ENCODE peak calls at places on chromosomes 13 and 19, in seven cellular contexts. X is RWPE1, I is testis, K is fibroblast of the aortic adventitia, A is left ventricle myocardium inferior, H is fibroblast of pulmonary artery, T is foreskin fibroblast. Y is an unnamed sample.

GRCh38 chr19:45254044-45254531 is 3.0 kb downstream of the MARK4 start:
- DNase-seq in X (no peak), I (no peak), K (no peak), A (no peak), H (no peak), T (no peak), Y (no peak)

GRCh38 chr19:15263361-15263985 is 31.2 kb upstream of the EPHX3 start:
- DNase-seq in X (no peak), I (no peak), K (no peak), A (no peak), H (no peak), T (no peak), Y (no peak)

GRCh38 chr19:6092329-6093286 is 17.7 kb downstream of the RFX2 start:
- DNase-seq in X (peak), I (peak), K (peak), A (peak), H (peak), T (peak), Y (no peak)

GRCh38 chr13:82878536-82878935 is 1003.7 kb downstream of the SLITRK1 start:
- DNase-seq in X (peak), I (no peak), K (no peak), A (no peak), H (no peak), T (peak), Y (no peak)

GRCh38 chr13:44181938-44182337 is 191.7 kb upstream of the SERP2 start:
- DNase-seq in X (peak), I (no peak), K (no peak), A (no peak), H (no peak), T (no peak), Y (no peak)

GRCh38 chr19:3283886-3284657 is 59.6 kb downstream of the CELF5 start:
- DNase-seq in X (no peak), I (no peak), K (no peak), A (no peak), H (no peak), T (no peak), Y (no peak)

GRCh38 chr13:85974604-85975366 is 175.6 kb upstream of the SLITRK6 start:
- DNase-seq in X (peak), I (no peak), K (no peak), A (no peak), H (peak), T (no peak), Y (no peak)

GRCh38 chr19:49339364-49340068 is 4.3 kb downstream of the CD37 start:
- DNase-seq in X (peak), I (peak), K (peak), A (peak), H (peak), T (peak), Y (peak)

GRCh38 chr13:83117046-83117445 is 765.2 kb downstream of the SLITRK1 start:
- DNase-seq in X (no peak), I (no peak), K (no peak), A (no peak), H (no peak), T (no peak), Y (no peak)

GRCh38 chr19:14347999-14348889 is 33.0 kb upstream of the ADGRE5 start:
- DNase-seq in X (peak), I (peak), K (peak), A (peak), H (peak), T (peak), Y (peak)

GRCh38 chr13:41053384-41053826 is 7.9 kb upstream of the WBP4 start:
- DNase-seq in X (no peak), I (no peak), K (peak), A (no peak), H (peak), T (peak), Y (peak)

GRCh38 chr19:3585301-3586123 is at the start of gene GIPC3:
- DNase-seq in X (no peak), I (no peak), K (no peak), A (no peak), H (no peak), T (no peak), Y (peak)

GRCh38 chr13:94609196-94609595 is 7.5 kb downstream of the GPR180 start:
- DNase-seq in X (no peak), I (no peak), K (no peak), A (no peak), H (no peak), T (no peak), Y (no peak)

GRCh38 chr19:6362351-6362801 is 1.0 kb downstream of the CLPP start:
- DNase-seq in X (no peak), I (no peak), K (no peak), A (no peak), H (no peak), T (peak), Y (no peak)

GRCh38 chr19:13978306-13978705 is 26.0 kb downstream of the DCAF15 start:
- DNase-seq in X (peak), I (peak), K (no peak), A (peak), H (peak), T (peak), Y (no peak)

GRCh38 chr13:85313761-85314503 is 485.3 kb downstream of the SLITRK6 start:
- DNase-seq in X (peak), I (no peak), K (no peak), A (no peak), H (no peak), T (peak), Y (no peak)

GRCh38 chr13:47326061-47326460 is 429.2 kb upstream of the HTR2A start:
- DNase-seq in X (no peak), I (no peak), K (peak), A (no peak), H (peak), T (peak), Y (no peak)

GRCh38 chr19:10634430-10634829 is 9.1 kb downstream of the SLC44A2 start:
- DNase-seq in X (no peak), I (no peak), K (no peak), A (no peak), H (no peak), T (no peak), Y (no peak)

GRCh38 chr19:43720936-43721335 is 5.1 kb downstream of the IRGC start:
- DNase-seq in X (no peak), I (no peak), K (no peak), A (no peak), H (no peak), T (peak), Y (no peak)

GRCh38 chr19:4114181-4114580 is 9.7 kb downstream of the MAP2K2 start:
- DNase-seq in X (no peak), I (no peak), K (no peak), A (no peak), H (no peak), T (no peak), Y (no peak)

GRCh38 chr13:106176103-106176502 is 359.4 kb downstream of the EFNB2 start:
- DNase-seq in X (no peak), I (no peak), K (no peak), A (no peak), H (peak), T (peak), Y (no peak)

GRCh38 chr13:76976488-76976887 is 15.4 kb upstream of the CLN5 start:
- DNase-seq in X (no peak), I (no peak), K (peak), A (no peak), H (no peak), T (peak), Y (no peak)

GRCh38 chr13:73880365-73880764 is 253.8 kb downstream of the KLF12 start:
- DNase-seq in X (no peak), I (no peak), K (no peak), A (no peak), H (peak), T (peak), Y (no peak)

GRCh38 chr19:43450545-43450997 is 14.8 kb downstream of the LYPD3 start:
- DNase-seq in X (no peak), I (no peak), K (peak), A (no peak), H (peak), T (peak), Y (no peak)

GRCh38 chr13:31094331-31095015 is 67.2 kb downstream of the HSPH1 start:
- DNase-seq in X (peak), I (no peak), K (no peak), A (no peak), H (no peak), T (no peak), Y (no peak)

GRCh38 chr13:30133976-30134375 is 173.4 kb downstream of the KATNAL1 start:
- DNase-seq in X (no peak), I (no peak), K (no peak), A (no peak), H (no peak), T (peak), Y (no peak)

GRCh38 chr13:42762917-42763316 is 18.5 kb upstream of the FAM216B start:
- DNase-seq in X (peak), I (no peak), K (peak), A (no peak), H (peak), T (peak), Y (no peak)

GRCh38 chr13:94400874-94401273 is 78.6 kb downstream of the DCT start:
- DNase-seq in X (no peak), I (no peak), K (no peak), A (no peak), H (no peak), T (no peak), Y (no peak)

GRCh38 chr13:24053505-24054251 is 106.8 kb upstream of the SPATA13 start:
- DNase-seq in X (peak), I (peak), K (peak), A (no peak), H (peak), T (peak), Y (peak)

GRCh38 chr13:112194167-112194530 is 127.2 kb downstream of the SOX1 start:
- DNase-seq in X (no peak), I (no peak), K (no peak), A (no peak), H (no peak), T (no peak), Y (no peak)

GRCh38 chr19:45676851-45677263 is 8.8 kb downstream of the GIPR start:
- DNase-seq in X (no peak), I (no peak), K (no peak), A (no peak), H (no peak), T (no peak), Y (peak)

GRCh38 chr13:44313674-44314073 is 60.0 kb upstream of the SERP2 start:
- DNase-seq in X (peak), I (no peak), K (peak), A (no peak), H (peak), T (peak), Y (no peak)

GRCh38 chr13:39810091-39810877 is 154.8 kb downstream of the COG6 start:
- DNase-seq in X (no peak), I (no peak), K (peak), A (no peak), H (peak), T (peak), Y (no peak)

GRCh38 chr19:36686365-36687213 is 823 bp upstream of the ZNF567 start:
- DNase-seq in X (no peak), I (no peak), K (peak), A (no peak), H (peak), T (peak), Y (no peak)

GRCh38 chr19:55156202-55157063 is 1.1 kb downstream of the TNNI3 start:
- DNase-seq in X (peak), I (peak), K (peak), A (peak), H (peak), T (peak), Y (peak)

GRCh38 chr19:47158879-47159509 is 28.4 kb downstream of the SAE1 start:
- DNase-seq in X (peak), I (no peak), K (no peak), A (no peak), H (peak), T (no peak), Y (no peak)

GRCh38 chr19:36113895-36114762 is 546 bp downstream of the POLR2I start:
- DNase-seq in X (no peak), I (peak), K (peak), A (no peak), H (peak), T (peak), Y (peak)

GRCh38 chr19:18931316-18932162 is 9.5 kb downstream of the HOMER3 start:
- DNase-seq in X (no peak), I (no peak), K (no peak), A (no peak), H (no peak), T (no peak), Y (no peak)

GRCh38 chr19:18928018-18928805 is 8.7 kb downstream of the DDX49 start:
- DNase-seq in X (no peak), I (no peak), K (no peak), A (no peak), H (no peak), T (no peak), Y (no peak)

GRCh38 chr19:18929311-18929710 is 9.8 kb downstream of the DDX49 start:
- DNase-seq in X (no peak), I (no peak), K (no peak), A (no peak), H (no peak), T (no peak), Y (no peak)

GRCh38 chr19:18933297-18933696 is 7.7 kb downstream of the HOMER3 start:
- DNase-seq in X (no peak), I (no peak), K (no peak), A (no peak), H (no peak), T (no peak), Y (no peak)

GRCh38 chr19:18932216-18932841 is 8.7 kb downstream of the HOMER3 start:
- DNase-seq in X (peak), I (peak), K (peak), A (peak), H (peak), T (peak), Y (peak)
- TF ChIP-seq CTCF in X (no peak), I (no peak), K (no peak), A (no peak), H (no peak), T (no peak), Y (no peak)

DNA sequence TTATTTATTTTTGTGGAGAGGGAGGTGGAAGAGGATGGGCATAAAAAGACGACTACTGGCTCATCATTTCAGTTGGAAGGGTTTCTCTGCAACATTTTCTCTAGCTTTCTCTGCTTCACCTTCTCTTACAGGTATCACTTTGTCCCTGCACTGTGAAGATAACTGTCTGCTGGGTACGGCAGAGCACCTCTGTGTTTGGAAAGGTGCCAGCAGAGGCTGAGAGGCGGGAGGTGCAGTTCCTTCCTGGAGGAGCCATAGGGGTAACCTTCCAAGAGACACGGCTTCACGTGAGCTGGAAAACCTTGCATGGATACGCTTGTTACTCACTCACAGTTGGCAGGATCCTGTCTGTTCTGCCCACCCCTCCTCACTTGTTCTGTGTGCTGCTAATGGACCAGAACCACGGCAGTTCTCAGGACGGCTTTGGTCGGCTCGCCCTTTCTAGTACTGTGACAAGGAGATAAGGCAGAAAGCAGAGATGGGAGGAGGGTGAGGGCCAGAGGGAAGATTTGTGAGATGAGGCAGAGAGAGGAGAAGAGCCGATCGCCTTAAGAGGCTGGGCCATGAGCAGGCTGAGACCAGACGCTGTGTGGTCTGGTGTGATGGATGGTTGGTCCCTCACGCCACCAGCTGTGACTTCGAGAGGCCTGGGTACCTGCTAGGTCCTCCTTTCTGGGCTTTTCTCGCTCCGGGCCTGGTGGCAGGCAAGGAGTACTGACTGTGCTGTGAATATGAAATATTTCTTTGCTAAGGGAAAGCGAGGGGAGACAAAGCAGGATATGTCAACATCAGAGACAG is 66.8 kb downstream of the MRPL57 start:
- DNase-seq in X (no peak), I (no peak), K (no peak), A (no peak), H (no peak), T (peak), Y (no peak)
- TF ChIP-seq CTCF in X (no peak), I (no peak), K (no peak), A (no peak), H (no peak), T (no peak), Y (no peak)

DNA sequence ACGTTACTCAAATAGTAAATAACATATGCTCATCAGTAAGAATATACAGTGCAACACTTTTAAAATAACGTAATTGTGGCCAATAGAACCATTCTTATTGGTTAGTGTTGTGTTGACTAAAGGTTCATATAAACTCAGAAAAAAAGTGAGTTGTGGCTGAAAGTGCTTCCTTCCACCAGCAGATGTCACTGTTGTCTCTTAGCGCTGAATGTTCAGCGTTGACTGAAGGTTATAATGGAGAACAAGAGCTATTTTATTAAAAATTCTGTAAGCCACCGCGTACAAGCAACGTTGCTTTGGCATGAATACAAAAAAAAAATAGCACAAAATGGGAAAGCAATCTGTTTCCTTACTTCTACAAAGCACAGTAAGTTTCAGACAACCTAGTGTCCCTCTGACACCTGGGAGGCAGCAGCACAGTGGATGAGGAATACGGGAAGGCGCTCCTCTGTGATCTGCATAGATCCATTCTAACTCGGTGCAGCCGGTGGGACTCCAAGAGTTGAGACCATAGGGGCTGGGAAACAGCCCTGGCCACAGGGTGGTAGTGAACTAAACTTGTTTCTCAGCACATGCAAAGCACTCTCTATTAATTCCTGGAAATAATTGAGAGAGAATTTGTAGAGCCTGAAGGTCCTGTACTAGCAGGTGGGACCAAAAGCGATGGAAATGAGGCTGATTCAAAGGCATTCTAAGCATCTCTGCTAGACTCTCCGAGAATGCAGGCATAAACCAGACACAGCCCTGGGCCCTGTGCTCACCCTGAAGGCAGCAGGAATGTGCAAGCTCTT is 23.9 kb upstream of the OXGR1 start:
- DNase-seq in X (peak), I (peak), K (peak), A (no peak), H (peak), T (peak), Y (peak)
- TF ChIP-seq CTCF in X (peak), I (peak), K (peak), A (peak), H (peak), T (peak), Y (peak)

DNA sequence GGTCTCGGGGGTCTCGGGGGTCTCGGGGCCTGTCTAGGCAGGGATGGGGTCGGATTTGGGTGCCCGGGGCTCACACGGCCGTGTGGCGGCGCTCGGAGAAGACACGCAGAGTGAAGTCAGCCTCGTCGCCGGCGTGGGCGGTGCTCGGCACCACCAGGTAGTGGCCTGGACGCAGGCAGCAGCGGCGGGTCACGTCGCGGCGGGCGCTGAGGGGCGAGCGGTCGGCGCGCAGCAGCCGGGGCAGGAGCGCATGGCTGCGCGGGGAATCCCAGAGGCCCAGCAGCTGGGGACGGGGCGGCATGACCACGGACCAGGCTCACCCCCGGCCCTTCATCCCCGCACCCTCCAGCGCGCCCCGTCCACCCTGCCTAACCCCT is 8.2 kb downstream of the CAPN12 start:
- DNase-seq in X (no peak), I (peak), K (no peak), A (peak), H (no peak), T (peak), Y (peak)
- TF ChIP-seq CTCF in X (no peak), I (no peak), K (no peak), A (no peak), H (no peak), T (no peak), Y (no peak)

Y was measured in GM20000.